ENCODE peak calls at places on chromosomes 4 and X, in nine cellular contexts. N is ovary, I is fibroblast of lung, Y is transverse colon, A is bronchial epithelial cell, H is NB4, Q is SK-N-SH, O is tibial artery, K is mammary epithelial cell. E is an unnamed sample.

GRCh38 chrX:111896148-111896547 is 20.2 kb downstream of the TRPC5OS start:
- DNase-seq in A (no peak), I (no peak), H (no peak), N (no peak), Q (no peak), Y (no peak), K (no peak), O (no peak), E (no peak)

GRCh38 chrX:120775959-120776358 is 99.7 kb downstream of the CT47B1 start:
- DNase-seq in I (no peak), H (no peak), O (no peak), A (no peak), Y (no peak), Q (no peak), N (no peak), K (no peak), E (no peak)

GRCh38 chr4:119646347-119647071 is 17.9 kb upstream of the PDE5A start:
- DNase-seq in H (no peak), Q (no peak), N (no peak), O (no peak), I (peak; percentile 81), K (no peak), Y (peak; percentile 25), A (no peak), E (no peak)

GRCh38 chr4:2263701-2264321 is 1.9 kb upstream of the MXD4 start:
- DNase-seq in Y (no peak), Q (no peak), N (peak; percentile 37), O (peak; percentile 66), H (no peak), I (no peak), A (no peak), K (no peak), E (no peak)

GRCh38 chrX:19906293-19906692 is 18.9 kb upstream of the SH3KBP1 start:
- DNase-seq in A (no peak), I (no peak), Y (no peak), N (no peak), O (no peak), K (no peak), Q (no peak), H (peak; percentile 55), E (no peak)

GRCh38 chrX:153868576-153869472 is 17.1 kb downstream of the L1CAM start:
- DNase-seq in H (no peak), N (no peak), Y (no peak), I (no peak), A (no peak), O (no peak), Q (no peak), K (no peak), E (no peak)

GRCh38 chr4:43682551-43682950 is 766.1 kb downstream of the KCTD8 start:
- DNase-seq in H (no peak), Y (no peak), K (peak; percentile 36), Q (no peak), A (peak; percentile 10), N (no peak), I (peak; percentile 5), O (no peak), E (no peak)

GRCh38 chr4:1490011-1490905 is 84.0 kb upstream of the NKX1-1 start:
- DNase-seq in Y (no peak), Q (peak; percentile 71), A (no peak), I (no peak), O (peak; percentile 49), N (peak; percentile 15), H (no peak), K (no peak), E (no peak)

GRCh38 chr4:28555851-28556250 is 1695.2 kb downstream of the STIM2 start:
- DNase-seq in A (peak; percentile 40), O (no peak), Y (no peak), H (no peak), I (no peak), K (no peak), N (no peak), Q (no peak), E (peak; percentile 2)

GRCh38 chrX:108399427-108400165 is 38.6 kb downstream of the COL4A6 start:
- DNase-seq in Y (no peak), A (peak; percentile 89), H (no peak), I (peak; percentile 16), N (no peak), Q (no peak), K (peak; percentile 86), O (no peak), E (peak; percentile 40)

GRCh38 chrX:25011589-25012432 is 4.0 kb downstream of the ARX start:
- DNase-seq in I (no peak), A (no peak), K (no peak), N (peak; percentile 44), Q (no peak), H (no peak), Y (no peak), O (no peak), E (no peak)

GRCh38 chr4:742742-743311 is 37.2 kb downstream of the PCGF3 start:
- DNase-seq in Y (peak; percentile 72), A (no peak), K (peak; percentile 40), O (no peak), Q (peak; percentile 93), N (peak; percentile 76), H (peak; percentile 82), I (no peak), E (peak; percentile 53)

GRCh38 chr4:40251366-40251765 is 54.5 kb downstream of the RHOH start:
- DNase-seq in H (no peak), O (no peak), I (peak; percentile 37), N (no peak), Y (no peak), K (peak; percentile 91), Q (no peak), A (peak; percentile 98), E (no peak)

GRCh38 chr4:145044341-145044740 is 53.7 kb downstream of the ANAPC10 start:
- DNase-seq in I (peak; percentile 79), A (peak; percentile 23), N (no peak), H (no peak), O (no peak), Q (no peak), Y (no peak), K (no peak), E (no peak)

GRCh38 chr4:151409470-151410313 is 716 bp downstream of the FHIP1A start:
- DNase-seq in A (peak; percentile 86), K (peak; percentile 96), I (no peak), Q (peak; percentile 57), H (peak; percentile 57), Y (peak; percentile 64), O (peak; percentile 67), N (peak; percentile 60), E (no peak)

GRCh38 chr4:160370046-160370445 is 1267.2 kb downstream of the RAPGEF2 start:
- DNase-seq in Y (no peak), I (peak; percentile 4), A (peak; percentile 15), H (no peak), N (no peak), Q (no peak), K (peak; percentile 50), O (no peak), E (no peak)

GRCh38 chr4:184668096-184668495 is 18.6 kb downstream of the PRIMPOL start:
- DNase-seq in O (no peak), H (no peak), N (no peak), K (no peak), I (no peak), Q (no peak), A (no peak), Y (no peak), E (no peak)

DNA sequence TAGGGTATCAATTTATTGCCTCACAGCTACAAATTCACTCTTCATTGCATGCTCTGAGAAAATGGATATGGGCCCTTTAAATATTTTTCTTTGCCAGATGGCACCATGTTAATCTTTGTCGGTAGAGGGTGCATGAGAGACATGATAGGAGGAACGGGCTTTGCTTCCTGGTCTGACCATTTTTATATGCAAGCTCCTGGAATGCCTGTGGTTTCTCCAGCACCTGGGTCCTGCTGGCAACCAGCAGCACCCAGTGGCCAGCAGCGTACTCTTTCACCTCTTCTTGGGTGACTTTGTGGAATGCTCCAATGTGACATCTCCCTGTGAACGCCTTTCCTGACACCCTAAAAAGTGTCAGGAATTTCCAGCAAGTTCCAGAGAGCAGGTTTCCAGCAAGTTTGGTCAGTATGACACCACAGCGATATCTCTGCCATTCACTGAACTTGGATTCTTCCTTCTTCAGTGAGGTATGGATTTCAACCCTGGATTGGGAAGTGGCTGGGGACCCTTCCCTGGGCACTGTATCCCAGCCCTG is 140.3 kb upstream of the PGRMC2 start:
- DNase-seq in I (peak; percentile 89), Y (peak; percentile 28), O (no peak), K (peak; percentile 81), N (no peak), A (peak; percentile 86), H (peak; percentile 43), Q (peak; percentile 38), E (peak; percentile 81)
- TF ChIP-seq CTCF in I (peak; percentile 31), Y (no peak), O (peak; percentile 31), K (peak; percentile 63), N (no peak), A (peak; percentile 61), H (no peak), Q (peak; percentile 62), E (peak; percentile 56)

GRCh38 chr4:76584235-76585152 is 149.5 kb downstream of the SHROOM3 start:
- DNase-seq in A (no peak), Y (no peak), I (peak; percentile 67), Q (no peak), N (no peak), K (no peak), H (no peak), O (no peak), E (peak; percentile 99)

GRCh38 chr4:76585270-76585669 is 150.2 kb downstream of the SHROOM3 start:
- DNase-seq in H (no peak), K (no peak), N (no peak), Q (no peak), Y (no peak), A (no peak), I (peak; percentile 98), O (no peak), E (peak; percentile 94)

GRCh38 chr4:76582817-76583087 is 147.7 kb downstream of the SHROOM3 start:
- DNase-seq in Y (no peak), I (no peak), H (no peak), K (no peak), O (no peak), N (no peak), Q (peak; percentile 74), A (no peak), E (no peak)

GRCh38 chr4:76588268-76588667 is 153.2 kb downstream of the SHROOM3 start:
- DNase-seq in N (no peak), Y (no peak), Q (no peak), I (no peak), O (no peak), K (no peak), H (no peak), A (no peak), E (no peak)

GRCh38 chr4:76585897-76586360 is 150.9 kb downstream of the SHROOM3 start:
- DNase-seq in O (peak; percentile 94), A (peak; percentile 83), K (peak; percentile 95), H (no peak), N (peak; percentile 43), I (peak; percentile 83), Q (no peak), Y (peak; percentile 94), E (peak; percentile 37)
- H3K4me3 ChIP-seq in O (peak overlapping the region; percentile 59), A (peak overlapping the region; percentile 47), K (peak overlapping the region; percentile 67), H (no peak overlapping the region), N (peak overlapping the region; percentile 28), I (no peak overlapping the region), Q (no peak overlapping the region), Y (peak overlapping the region; percentile 43), E (peak overlapping the region; percentile 30)

GRCh38 chrX:35098419-35098818 is 155.8 kb downstream of the FAM47B start:
- DNase-seq in O (no peak), Q (no peak), Y (no peak), A (peak; percentile 4), K (no peak), I (no peak), H (no peak), N (no peak), E (peak; percentile 1)
- TF ChIP-seq CTCF in O (no peak), Q (no peak), Y (no peak), A (no peak), K (peak; percentile 14), I (no peak), H (no peak), N (no peak), E (no peak)

GRCh38 chrX:29890646-29891200 is 324.6 kb upstream of the MAGEB2 start:
- DNase-seq in H (no peak), Y (no peak), A (no peak), N (no peak), K (no peak), I (peak; percentile 40), O (no peak), Q (no peak), E (no peak)
- H3K4me3 ChIP-seq in H (no peak overlapping the region), Y (no peak overlapping the region), A (no peak overlapping the region), N (no peak overlapping the region), K (no peak overlapping the region), I (no peak overlapping the region), O (no peak overlapping the region), Q (no peak overlapping the region), E (no peak overlapping the region)